ENCODE peak calls at places on chromosomes 13 and 19, in seven cellular contexts. One of them, this sample, is unnamed.

GRCh38 chr19:50268046-50268445 is 61.1 kb downstream of the KCNC3 start:
- DNase-seq in omental fat pad: no peak
- DNase-seq in HS-27A: no peak
- DNase-seq in SHP77: no peak
- DNase-seq in endodermal cell: no peak
- DNase-seq in activated naive CD8-positive, alpha-beta T cell treated with anti-CD3 and anti-CD28 coated beads, Interleukin-2, amount 50 U/mL, for 24 hours: no peak
- DNase-seq in stimulated activated CD4-positive, alpha-beta T cell treated with anti-CD3 and anti-CD28 coated beads, Interleukin-1b, Interleukin-23, amount 100 ng/mL, for 1 hour: no peak
- DNase-seq in this sample: no peak

GRCh38 chr19:56026769-56027168 is 40.2 kb downstream of the NLRP5 start:
- DNase-seq in omental fat pad: no peak
- DNase-seq in HS-27A: no peak
- DNase-seq in SHP77: peak
- DNase-seq in endodermal cell: no peak
- DNase-seq in activated naive CD8-positive, alpha-beta T cell treated with anti-CD3 and anti-CD28 coated beads, Interleukin-2, amount 50 U/mL, for 24 hours: no peak
- DNase-seq in stimulated activated CD4-positive, alpha-beta T cell treated with anti-CD3 and anti-CD28 coated beads, Interleukin-1b, Interleukin-23, amount 100 ng/mL, for 1 hour: no peak
- DNase-seq in this sample: no peak

GRCh38 chr13:91406619-91407018 is 8.2 kb downstream of the GPC5 start:
- DNase-seq in omental fat pad: no peak
- DNase-seq in HS-27A: no peak
- DNase-seq in SHP77: peak
- DNase-seq in endodermal cell: peak
- DNase-seq in activated naive CD8-positive, alpha-beta T cell treated with anti-CD3 and anti-CD28 coated beads, Interleukin-2, amount 50 U/mL, for 24 hours: peak
- DNase-seq in stimulated activated CD4-positive, alpha-beta T cell treated with anti-CD3 and anti-CD28 coated beads, Interleukin-1b, Interleukin-23, amount 100 ng/mL, for 1 hour: no peak
- DNase-seq in this sample: peak

GRCh38 chr19:5694167-5694951 is 4.3 kb downstream of the RPL36 start:
- DNase-seq in omental fat pad: no peak
- DNase-seq in HS-27A: no peak
- DNase-seq in SHP77: no peak
- DNase-seq in endodermal cell: peak
- DNase-seq in activated naive CD8-positive, alpha-beta T cell treated with anti-CD3 and anti-CD28 coated beads, Interleukin-2, amount 50 U/mL, for 24 hours: no peak
- DNase-seq in stimulated activated CD4-positive, alpha-beta T cell treated with anti-CD3 and anti-CD28 coated beads, Interleukin-1b, Interleukin-23, amount 100 ng/mL, for 1 hour: no peak
- DNase-seq in this sample: no peak

GRCh38 chr19:7833225-7834156 is 3.5 kb downstream of the EVI5L start:
- DNase-seq in omental fat pad: peak
- DNase-seq in HS-27A: no peak
- DNase-seq in SHP77: no peak
- DNase-seq in endodermal cell: no peak
- DNase-seq in activated naive CD8-positive, alpha-beta T cell treated with anti-CD3 and anti-CD28 coated beads, Interleukin-2, amount 50 U/mL, for 24 hours: no peak
- DNase-seq in stimulated activated CD4-positive, alpha-beta T cell treated with anti-CD3 and anti-CD28 coated beads, Interleukin-1b, Interleukin-23, amount 100 ng/mL, for 1 hour: no peak
- DNase-seq in this sample: no peak

GRCh38 chr19:906480-906879 is 6.5 kb downstream of the R3HDM4 start:
- DNase-seq in omental fat pad: no peak
- DNase-seq in HS-27A: no peak
- DNase-seq in SHP77: no peak
- DNase-seq in endodermal cell: no peak
- DNase-seq in activated naive CD8-positive, alpha-beta T cell treated with anti-CD3 and anti-CD28 coated beads, Interleukin-2, amount 50 U/mL, for 24 hours: no peak
- DNase-seq in stimulated activated CD4-positive, alpha-beta T cell treated with anti-CD3 and anti-CD28 coated beads, Interleukin-1b, Interleukin-23, amount 100 ng/mL, for 1 hour: no peak
- DNase-seq in this sample: no peak

GRCh38 chr19:4987692-4988370 is 18.9 kb downstream of the KDM4B start:
- DNase-seq in omental fat pad: no peak
- DNase-seq in HS-27A: no peak
- DNase-seq in SHP77: no peak
- DNase-seq in endodermal cell: no peak
- DNase-seq in activated naive CD8-positive, alpha-beta T cell treated with anti-CD3 and anti-CD28 coated beads, Interleukin-2, amount 50 U/mL, for 24 hours: no peak
- DNase-seq in stimulated activated CD4-positive, alpha-beta T cell treated with anti-CD3 and anti-CD28 coated beads, Interleukin-1b, Interleukin-23, amount 100 ng/mL, for 1 hour: no peak
- DNase-seq in this sample: no peak

GRCh38 chr19:45790942-45791341 is 1.7 kb downstream of the DMWD start:
- DNase-seq in omental fat pad: no peak
- DNase-seq in HS-27A: no peak
- DNase-seq in SHP77: no peak
- DNase-seq in endodermal cell: no peak
- DNase-seq in activated naive CD8-positive, alpha-beta T cell treated with anti-CD3 and anti-CD28 coated beads, Interleukin-2, amount 50 U/mL, for 24 hours: peak
- DNase-seq in stimulated activated CD4-positive, alpha-beta T cell treated with anti-CD3 and anti-CD28 coated beads, Interleukin-1b, Interleukin-23, amount 100 ng/mL, for 1 hour: no peak
- DNase-seq in this sample: no peak

GRCh38 chr19:35714601-35715354 is 3.0 kb upstream of the KMT2B start:
- DNase-seq in omental fat pad: no peak
- DNase-seq in HS-27A: no peak
- DNase-seq in SHP77: no peak
- DNase-seq in endodermal cell: peak
- DNase-seq in activated naive CD8-positive, alpha-beta T cell treated with anti-CD3 and anti-CD28 coated beads, Interleukin-2, amount 50 U/mL, for 24 hours: peak
- DNase-seq in stimulated activated CD4-positive, alpha-beta T cell treated with anti-CD3 and anti-CD28 coated beads, Interleukin-1b, Interleukin-23, amount 100 ng/mL, for 1 hour: no peak
- DNase-seq in this sample: no peak

GRCh38 chr13:105991622-105992254 is 543.7 kb downstream of the EFNB2 start:
- DNase-seq in omental fat pad: no peak
- DNase-seq in HS-27A: no peak
- DNase-seq in SHP77: no peak
- DNase-seq in endodermal cell: no peak
- DNase-seq in activated naive CD8-positive, alpha-beta T cell treated with anti-CD3 and anti-CD28 coated beads, Interleukin-2, amount 50 U/mL, for 24 hours: no peak
- DNase-seq in stimulated activated CD4-positive, alpha-beta T cell treated with anti-CD3 and anti-CD28 coated beads, Interleukin-1b, Interleukin-23, amount 100 ng/mL, for 1 hour: no peak
- DNase-seq in this sample: no peak

GRCh38 chr13:21079761-21080730 is 18.7 kb upstream of the LATS2 start:
- DNase-seq in omental fat pad: no peak
- DNase-seq in HS-27A: peak
- DNase-seq in SHP77: no peak
- DNase-seq in endodermal cell: no peak
- DNase-seq in activated naive CD8-positive, alpha-beta T cell treated with anti-CD3 and anti-CD28 coated beads, Interleukin-2, amount 50 U/mL, for 24 hours: no peak
- DNase-seq in stimulated activated CD4-positive, alpha-beta T cell treated with anti-CD3 and anti-CD28 coated beads, Interleukin-1b, Interleukin-23, amount 100 ng/mL, for 1 hour: no peak
- DNase-seq in this sample: no peak

GRCh38 chr19:45096700-45097099 is 3.7 kb downstream of the PPP1R37 start:
- DNase-seq in omental fat pad: no peak
- DNase-seq in HS-27A: no peak
- DNase-seq in SHP77: no peak
- DNase-seq in endodermal cell: peak
- DNase-seq in activated naive CD8-positive, alpha-beta T cell treated with anti-CD3 and anti-CD28 coated beads, Interleukin-2, amount 50 U/mL, for 24 hours: no peak
- DNase-seq in stimulated activated CD4-positive, alpha-beta T cell treated with anti-CD3 and anti-CD28 coated beads, Interleukin-1b, Interleukin-23, amount 100 ng/mL, for 1 hour: no peak
- DNase-seq in this sample: no peak

GRCh38 chr13:106471957-106472543 is 63.4 kb downstream of the EFNB2 start:
- DNase-seq in omental fat pad: peak
- DNase-seq in HS-27A: peak
- DNase-seq in SHP77: no peak
- DNase-seq in endodermal cell: peak
- DNase-seq in activated naive CD8-positive, alpha-beta T cell treated with anti-CD3 and anti-CD28 coated beads, Interleukin-2, amount 50 U/mL, for 24 hours: no peak
- DNase-seq in stimulated activated CD4-positive, alpha-beta T cell treated with anti-CD3 and anti-CD28 coated beads, Interleukin-1b, Interleukin-23, amount 100 ng/mL, for 1 hour: no peak
- DNase-seq in this sample: no peak

GRCh38 chr19:33175886-33176669 is 18.1 kb upstream of the LRP3 start:
- DNase-seq in omental fat pad: no peak
- DNase-seq in HS-27A: no peak
- DNase-seq in SHP77: no peak
- DNase-seq in endodermal cell: peak
- DNase-seq in activated naive CD8-positive, alpha-beta T cell treated with anti-CD3 and anti-CD28 coated beads, Interleukin-2, amount 50 U/mL, for 24 hours: peak
- DNase-seq in stimulated activated CD4-positive, alpha-beta T cell treated with anti-CD3 and anti-CD28 coated beads, Interleukin-1b, Interleukin-23, amount 100 ng/mL, for 1 hour: no peak
- DNase-seq in this sample: no peak

GRCh38 chr13:50222569-50223332 is 207.5 kb downstream of the KCNRG start:
- DNase-seq in omental fat pad: peak
- DNase-seq in HS-27A: no peak
- DNase-seq in SHP77: peak
- DNase-seq in endodermal cell: no peak
- DNase-seq in activated naive CD8-positive, alpha-beta T cell treated with anti-CD3 and anti-CD28 coated beads, Interleukin-2, amount 50 U/mL, for 24 hours: no peak
- DNase-seq in stimulated activated CD4-positive, alpha-beta T cell treated with anti-CD3 and anti-CD28 coated beads, Interleukin-1b, Interleukin-23, amount 100 ng/mL, for 1 hour: no peak
- DNase-seq in this sample: peak

GRCh38 chr13:51825681-51826254 is 19.2 kb downstream of the TMEM272 start:
- DNase-seq in omental fat pad: no peak
- DNase-seq in HS-27A: no peak
- DNase-seq in SHP77: no peak
- DNase-seq in endodermal cell: no peak
- DNase-seq in activated naive CD8-positive, alpha-beta T cell treated with anti-CD3 and anti-CD28 coated beads, Interleukin-2, amount 50 U/mL, for 24 hours: no peak
- DNase-seq in stimulated activated CD4-positive, alpha-beta T cell treated with anti-CD3 and anti-CD28 coated beads, Interleukin-1b, Interleukin-23, amount 100 ng/mL, for 1 hour: no peak
- DNase-seq in this sample: no peak

GRCh38 chr19:48085077-48085476 is 25.5 kb downstream of the PLA2G4C start:
- DNase-seq in omental fat pad: no peak
- DNase-seq in HS-27A: no peak
- DNase-seq in SHP77: no peak
- DNase-seq in endodermal cell: no peak
- DNase-seq in activated naive CD8-positive, alpha-beta T cell treated with anti-CD3 and anti-CD28 coated beads, Interleukin-2, amount 50 U/mL, for 24 hours: no peak
- DNase-seq in stimulated activated CD4-positive, alpha-beta T cell treated with anti-CD3 and anti-CD28 coated beads, Interleukin-1b, Interleukin-23, amount 100 ng/mL, for 1 hour: no peak
- DNase-seq in this sample: no peak

GRCh38 chr13:107456431-107456830 is 758.9 kb downstream of the LIG4 start:
- DNase-seq in omental fat pad: no peak
- DNase-seq in HS-27A: no peak
- DNase-seq in SHP77: no peak
- DNase-seq in endodermal cell: no peak
- DNase-seq in activated naive CD8-positive, alpha-beta T cell treated with anti-CD3 and anti-CD28 coated beads, Interleukin-2, amount 50 U/mL, for 24 hours: no peak
- DNase-seq in stimulated activated CD4-positive, alpha-beta T cell treated with anti-CD3 and anti-CD28 coated beads, Interleukin-1b, Interleukin-23, amount 100 ng/mL, for 1 hour: no peak
- DNase-seq in this sample: no peak

GRCh38 chr13:59061621-59062020 is 1102.1 kb downstream of the DIAPH3 start:
- DNase-seq in omental fat pad: no peak
- DNase-seq in HS-27A: no peak
- DNase-seq in SHP77: no peak
- DNase-seq in endodermal cell: no peak
- DNase-seq in activated naive CD8-positive, alpha-beta T cell treated with anti-CD3 and anti-CD28 coated beads, Interleukin-2, amount 50 U/mL, for 24 hours: no peak
- DNase-seq in stimulated activated CD4-positive, alpha-beta T cell treated with anti-CD3 and anti-CD28 coated beads, Interleukin-1b, Interleukin-23, amount 100 ng/mL, for 1 hour: no peak
- DNase-seq in this sample: peak

GRCh38 chr19:19627716-19628498 is at the start of gene LPAR2:
- DNase-seq in omental fat pad: no peak
- DNase-seq in HS-27A: no peak
- DNase-seq in SHP77: no peak
- DNase-seq in endodermal cell: peak
- DNase-seq in activated naive CD8-positive, alpha-beta T cell treated with anti-CD3 and anti-CD28 coated beads, Interleukin-2, amount 50 U/mL, for 24 hours: peak
- DNase-seq in stimulated activated CD4-positive, alpha-beta T cell treated with anti-CD3 and anti-CD28 coated beads, Interleukin-1b, Interleukin-23, amount 100 ng/mL, for 1 hour: peak
- DNase-seq in this sample: peak

GRCh38 chr13:75052616-75053015 is 429.4 kb downstream of the TBC1D4 start:
- DNase-seq in omental fat pad: no peak
- DNase-seq in HS-27A: no peak
- DNase-seq in SHP77: no peak
- DNase-seq in endodermal cell: no peak
- DNase-seq in activated naive CD8-positive, alpha-beta T cell treated with anti-CD3 and anti-CD28 coated beads, Interleukin-2, amount 50 U/mL, for 24 hours: no peak
- DNase-seq in stimulated activated CD4-positive, alpha-beta T cell treated with anti-CD3 and anti-CD28 coated beads, Interleukin-1b, Interleukin-23, amount 100 ng/mL, for 1 hour: no peak
- DNase-seq in this sample: no peak

GRCh38 chr19:51761696-51762095 is 716 bp downstream of the FPR2 start:
- DNase-seq in omental fat pad: no peak
- DNase-seq in HS-27A: no peak
- DNase-seq in SHP77: no peak
- DNase-seq in endodermal cell: no peak
- DNase-seq in activated naive CD8-positive, alpha-beta T cell treated with anti-CD3 and anti-CD28 coated beads, Interleukin-2, amount 50 U/mL, for 24 hours: no peak
- DNase-seq in stimulated activated CD4-positive, alpha-beta T cell treated with anti-CD3 and anti-CD28 coated beads, Interleukin-1b, Interleukin-23, amount 100 ng/mL, for 1 hour: no peak
- DNase-seq in this sample: no peak

GRCh38 chr19:47699360-47699917 is 13.8 kb upstream of the EHD2 start:
- DNase-seq in omental fat pad: no peak
- DNase-seq in HS-27A: no peak
- DNase-seq in SHP77: peak
- DNase-seq in endodermal cell: peak
- DNase-seq in activated naive CD8-positive, alpha-beta T cell treated with anti-CD3 and anti-CD28 coated beads, Interleukin-2, amount 50 U/mL, for 24 hours: peak
- DNase-seq in stimulated activated CD4-positive, alpha-beta T cell treated with anti-CD3 and anti-CD28 coated beads, Interleukin-1b, Interleukin-23, amount 100 ng/mL, for 1 hour: no peak
- DNase-seq in this sample: peak

GRCh38 chr13:95524270-95524901 is 28.1 kb upstream of the CLDN10 start:
- DNase-seq in omental fat pad: no peak
- DNase-seq in HS-27A: no peak
- DNase-seq in SHP77: no peak
- DNase-seq in endodermal cell: no peak
- DNase-seq in activated naive CD8-positive, alpha-beta T cell treated with anti-CD3 and anti-CD28 coated beads, Interleukin-2, amount 50 U/mL, for 24 hours: no peak
- DNase-seq in stimulated activated CD4-positive, alpha-beta T cell treated with anti-CD3 and anti-CD28 coated beads, Interleukin-1b, Interleukin-23, amount 100 ng/mL, for 1 hour: no peak
- DNase-seq in this sample: no peak

GRCh38 chr13:97364031-97364430 is 69.9 kb upstream of the RAP2A start:
- DNase-seq in omental fat pad: no peak
- DNase-seq in HS-27A: no peak
- DNase-seq in SHP77: no peak
- DNase-seq in endodermal cell: no peak
- DNase-seq in activated naive CD8-positive, alpha-beta T cell treated with anti-CD3 and anti-CD28 coated beads, Interleukin-2, amount 50 U/mL, for 24 hours: no peak
- DNase-seq in stimulated activated CD4-positive, alpha-beta T cell treated with anti-CD3 and anti-CD28 coated beads, Interleukin-1b, Interleukin-23, amount 100 ng/mL, for 1 hour: no peak
- DNase-seq in this sample: no peak

This sample was measured in NCI-H1092 treated with DMSO at 0.1 percent for 48 hours.